ENCODE peak calls at places on chromosomes 2 and 18, in nine cellular contexts. One of them, this sample, is unnamed.

GRCh38 chr18:23560186-23560585 is 26.1 kb downstream of the NPC1 start:
- DNase-seq in sigmoid colon: no peak
- DNase-seq in testis: no peak
- DNase-seq in progenitor cell of endocrine pancreas: no peak
- DNase-seq in right lobe of liver: no peak
- DNase-seq in WERI-Rb-1: no peak
- DNase-seq in CD14-positive monocyte: no peak
- DNase-seq in mammary epithelial cell: no peak
- DNase-seq in Caco-2: no peak
- DNase-seq in this sample: no peak

GRCh38 chr18:38933322-38933721 is 1367.7 kb upstream of the CELF4 start:
- DNase-seq in sigmoid colon: no peak
- DNase-seq in testis: no peak
- DNase-seq in progenitor cell of endocrine pancreas: no peak
- DNase-seq in right lobe of liver: no peak
- DNase-seq in WERI-Rb-1: no peak
- DNase-seq in CD14-positive monocyte: no peak
- DNase-seq in mammary epithelial cell: peak; percentile 19
- DNase-seq in Caco-2: no peak
- DNase-seq in this sample: no peak

GRCh38 chr2:48126180-48126579 is 219.9 kb upstream of the FBXO11 start:
- DNase-seq in sigmoid colon: peak; percentile 74
- DNase-seq in testis: no peak
- DNase-seq in progenitor cell of endocrine pancreas: no peak
- DNase-seq in right lobe of liver: no peak
- DNase-seq in WERI-Rb-1: no peak
- DNase-seq in CD14-positive monocyte: no peak
- DNase-seq in mammary epithelial cell: no peak
- DNase-seq in Caco-2: no peak
- DNase-seq in this sample: no peak

GRCh38 chr2:62489162-62489561 is 16.8 kb downstream of the TMEM17 start:
- DNase-seq in sigmoid colon: no peak
- DNase-seq in testis: no peak
- DNase-seq in progenitor cell of endocrine pancreas: no peak
- DNase-seq in right lobe of liver: no peak
- DNase-seq in WERI-Rb-1: no peak
- DNase-seq in CD14-positive monocyte: no peak
- DNase-seq in mammary epithelial cell: no peak
- DNase-seq in Caco-2: no peak
- DNase-seq in this sample: no peak

GRCh38 chr2:86632672-86633071 is 9.0 kb upstream of the RNF103 start:
- DNase-seq in sigmoid colon: no peak
- DNase-seq in testis: no peak
- DNase-seq in progenitor cell of endocrine pancreas: no peak
- DNase-seq in right lobe of liver: no peak
- DNase-seq in WERI-Rb-1: no peak
- DNase-seq in CD14-positive monocyte: no peak
- DNase-seq in mammary epithelial cell: no peak
- DNase-seq in Caco-2: no peak
- DNase-seq in this sample: no peak

GRCh38 chr2:101193038-101193437 is 41.9 kb upstream of the TBC1D8 start:
- DNase-seq in sigmoid colon: no peak
- DNase-seq in testis: no peak
- DNase-seq in progenitor cell of endocrine pancreas: no peak
- DNase-seq in right lobe of liver: no peak
- DNase-seq in WERI-Rb-1: no peak
- DNase-seq in CD14-positive monocyte: no peak
- DNase-seq in mammary epithelial cell: no peak
- DNase-seq in Caco-2: no peak
- DNase-seq in this sample: no peak

GRCh38 chr2:2698182-2699116 is 367.4 kb upstream of the MYT1L start:
- DNase-seq in sigmoid colon: no peak
- DNase-seq in testis: no peak
- DNase-seq in progenitor cell of endocrine pancreas: no peak
- DNase-seq in right lobe of liver: no peak
- DNase-seq in WERI-Rb-1: peak; percentile 69
- DNase-seq in CD14-positive monocyte: no peak
- DNase-seq in mammary epithelial cell: no peak
- DNase-seq in Caco-2: no peak
- DNase-seq in this sample: no peak

GRCh38 chr2:16972276-16972675 is 306.6 kb upstream of the CYRIA start:
- DNase-seq in sigmoid colon: no peak
- DNase-seq in testis: no peak
- DNase-seq in progenitor cell of endocrine pancreas: no peak
- DNase-seq in right lobe of liver: no peak
- DNase-seq in WERI-Rb-1: no peak
- DNase-seq in CD14-positive monocyte: no peak
- DNase-seq in mammary epithelial cell: no peak
- DNase-seq in Caco-2: no peak
- DNase-seq in this sample: no peak

GRCh38 chr2:98750593-98751282 is 19.8 kb upstream of the MGAT4A start:
- DNase-seq in sigmoid colon: no peak
- DNase-seq in testis: no peak
- DNase-seq in progenitor cell of endocrine pancreas: no peak
- DNase-seq in right lobe of liver: no peak
- DNase-seq in WERI-Rb-1: no peak
- DNase-seq in CD14-positive monocyte: no peak
- DNase-seq in mammary epithelial cell: no peak
- DNase-seq in Caco-2: no peak
- DNase-seq in this sample: no peak

GRCh38 chr18:9081940-9082339 is 20.6 kb upstream of the NDUFV2 start:
- DNase-seq in sigmoid colon: no peak
- DNase-seq in testis: no peak
- DNase-seq in progenitor cell of endocrine pancreas: no peak
- DNase-seq in right lobe of liver: no peak
- DNase-seq in WERI-Rb-1: no peak
- DNase-seq in CD14-positive monocyte: no peak
- DNase-seq in mammary epithelial cell: no peak
- DNase-seq in Caco-2: no peak
- DNase-seq in this sample: no peak

GRCh38 chr2:8028981-8029380 is 652.9 kb upstream of the ID2 start:
- DNase-seq in sigmoid colon: no peak
- DNase-seq in testis: no peak
- DNase-seq in progenitor cell of endocrine pancreas: no peak
- DNase-seq in right lobe of liver: no peak
- DNase-seq in WERI-Rb-1: peak; percentile 80
- DNase-seq in CD14-positive monocyte: no peak
- DNase-seq in mammary epithelial cell: no peak
- DNase-seq in Caco-2: no peak
- DNase-seq in this sample: no peak

DNA sequence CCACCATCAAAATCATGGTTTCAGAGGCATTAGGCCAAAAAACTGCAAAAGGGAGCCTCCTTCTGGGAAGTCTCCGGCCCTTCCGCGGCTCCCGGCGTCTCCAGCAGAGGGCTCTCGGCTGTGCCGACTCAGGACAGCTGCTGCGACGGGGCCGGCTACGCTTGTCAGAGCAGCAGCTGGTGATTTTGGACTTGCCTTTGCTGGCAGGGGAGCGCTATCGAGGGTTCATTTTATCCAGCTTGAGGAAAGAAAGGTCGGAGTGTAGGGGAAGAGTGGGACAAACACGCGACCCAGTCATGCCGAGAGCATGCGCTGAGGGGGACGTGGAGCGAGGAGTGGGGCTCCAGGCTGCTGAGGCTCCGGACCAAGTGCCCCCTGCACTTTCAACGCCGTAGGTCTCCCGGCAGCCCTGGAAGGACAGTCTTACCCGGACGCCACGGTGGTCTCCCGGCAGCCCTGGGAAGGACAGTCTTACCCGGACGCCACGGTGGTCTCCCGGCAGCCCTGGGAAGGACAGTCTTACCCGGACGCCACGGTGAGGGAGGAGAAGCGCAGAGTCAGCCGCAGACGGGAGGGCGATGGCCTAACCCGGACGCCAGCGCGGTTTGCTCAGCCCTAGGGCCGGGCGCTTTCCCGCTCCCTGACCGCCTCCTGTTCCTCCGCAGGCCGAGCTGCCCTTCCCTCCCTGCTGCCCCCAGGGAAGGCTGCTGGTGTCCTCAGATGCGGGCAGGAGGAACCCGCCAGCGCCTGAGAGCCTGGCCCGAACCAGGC is 21.7 kb downstream of the DDX18 start:
- DNase-seq in sigmoid colon: peak; percentile 91
- DNase-seq in testis: peak; percentile 90
- DNase-seq in progenitor cell of endocrine pancreas: peak; percentile 69
- DNase-seq in right lobe of liver: peak; percentile 87
- DNase-seq in WERI-Rb-1: peak; percentile 83
- DNase-seq in CD14-positive monocyte: peak; percentile 69
- DNase-seq in mammary epithelial cell: peak; percentile 39
- DNase-seq in Caco-2: no peak
- DNase-seq in this sample: no peak
- TF ChIP-seq CTCF in sigmoid colon: peak; percentile 61
- TF ChIP-seq CTCF in testis: peak; percentile 49
- TF ChIP-seq CTCF in progenitor cell of endocrine pancreas: peak; percentile 84
- TF ChIP-seq CTCF in right lobe of liver: peak; percentile 74
- TF ChIP-seq CTCF in WERI-Rb-1: peak; percentile 90
- TF ChIP-seq CTCF in CD14-positive monocyte: peak; percentile 70
- TF ChIP-seq CTCF in mammary epithelial cell: peak; percentile 93
- TF ChIP-seq CTCF in Caco-2: peak; percentile 23
- TF ChIP-seq CTCF in this sample: peak; percentile 87

GRCh38 chr18:62925031-62925688 is 209.8 kb downstream of the PHLPP1 start:
- DNase-seq in sigmoid colon: no peak
- DNase-seq in testis: no peak
- DNase-seq in progenitor cell of endocrine pancreas: no peak
- DNase-seq in right lobe of liver: no peak
- DNase-seq in WERI-Rb-1: no peak
- DNase-seq in CD14-positive monocyte: no peak
- DNase-seq in mammary epithelial cell: peak; percentile 53
- DNase-seq in Caco-2: no peak
- DNase-seq in this sample: no peak

GRCh38 chr18:62933261-62933887 is 218.0 kb downstream of the PHLPP1 start:
- DNase-seq in sigmoid colon: no peak
- DNase-seq in testis: no peak
- DNase-seq in progenitor cell of endocrine pancreas: no peak
- DNase-seq in right lobe of liver: no peak
- DNase-seq in WERI-Rb-1: no peak
- DNase-seq in CD14-positive monocyte: no peak
- DNase-seq in mammary epithelial cell: no peak
- DNase-seq in Caco-2: no peak
- DNase-seq in this sample: no peak

DNA sequence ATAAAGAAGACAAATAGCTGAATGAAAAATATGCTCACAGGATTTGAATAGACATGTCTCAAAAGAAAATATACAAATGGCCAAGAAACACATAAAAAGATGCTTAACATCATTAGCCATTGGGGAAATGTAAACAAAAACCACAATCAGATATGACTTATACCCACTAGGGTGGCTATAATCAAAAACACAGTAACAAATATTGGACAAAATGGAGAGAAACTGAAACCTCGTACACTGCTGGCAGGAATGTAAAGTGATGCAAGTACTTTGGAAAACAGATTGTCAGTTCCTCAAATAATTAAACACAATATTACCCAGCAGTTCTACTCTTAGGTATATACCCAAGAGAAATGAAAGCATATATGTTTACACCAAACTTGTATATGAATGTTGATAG is 213.0 kb downstream of the PHLPP1 start:
- DNase-seq in sigmoid colon: no peak
- DNase-seq in testis: no peak
- DNase-seq in progenitor cell of endocrine pancreas: no peak
- DNase-seq in right lobe of liver: no peak
- DNase-seq in WERI-Rb-1: no peak
- DNase-seq in CD14-positive monocyte: no peak
- DNase-seq in mammary epithelial cell: no peak
- DNase-seq in Caco-2: no peak
- DNase-seq in this sample: no peak
- TF ChIP-seq CTCF in sigmoid colon: no peak
- TF ChIP-seq CTCF in testis: no peak
- TF ChIP-seq CTCF in progenitor cell of endocrine pancreas: no peak
- TF ChIP-seq CTCF in right lobe of liver: peak; percentile 7
- TF ChIP-seq CTCF in WERI-Rb-1: no peak
- TF ChIP-seq CTCF in CD14-positive monocyte: no peak
- TF ChIP-seq CTCF in mammary epithelial cell: no peak
- TF ChIP-seq CTCF in Caco-2: no peak
- TF ChIP-seq CTCF in this sample: no peak

DNA sequence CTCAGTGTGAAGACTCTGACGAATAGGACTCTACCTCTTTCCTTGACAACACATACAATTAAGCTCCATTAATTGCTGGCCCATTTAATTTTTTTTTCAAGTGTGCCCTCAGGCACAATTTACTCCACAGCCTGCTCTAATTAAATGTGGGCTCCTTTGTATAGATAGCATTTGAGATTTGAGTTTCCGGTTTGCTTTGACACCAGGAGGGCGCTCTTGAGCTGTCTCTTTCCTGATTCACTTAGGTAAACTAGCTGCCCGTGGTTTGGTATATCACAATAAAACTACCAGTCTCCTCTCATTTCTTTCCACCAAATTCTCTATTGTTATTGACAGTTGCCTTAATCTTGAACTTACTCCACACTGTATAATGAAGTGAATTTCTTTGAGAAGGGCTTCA is 666.0 kb downstream of the DSC3 start:
- DNase-seq in sigmoid colon: no peak
- DNase-seq in testis: no peak
- DNase-seq in progenitor cell of endocrine pancreas: no peak
- DNase-seq in right lobe of liver: no peak
- DNase-seq in WERI-Rb-1: peak; percentile 41
- DNase-seq in CD14-positive monocyte: no peak
- DNase-seq in mammary epithelial cell: no peak
- DNase-seq in Caco-2: no peak
- DNase-seq in this sample: no peak
- TF ChIP-seq CTCF in sigmoid colon: no peak
- TF ChIP-seq CTCF in testis: no peak
- TF ChIP-seq CTCF in progenitor cell of endocrine pancreas: no peak
- TF ChIP-seq CTCF in right lobe of liver: no peak
- TF ChIP-seq CTCF in WERI-Rb-1: peak; percentile 52
- TF ChIP-seq CTCF in CD14-positive monocyte: no peak
- TF ChIP-seq CTCF in mammary epithelial cell: peak; percentile 45
- TF ChIP-seq CTCF in Caco-2: no peak
- TF ChIP-seq CTCF in this sample: no peak

GRCh38 chr18:1648715-1649114 is 744.0 kb downstream of the ADCYAP1 start:
- DNase-seq in sigmoid colon: no peak
- DNase-seq in testis: no peak
- DNase-seq in progenitor cell of endocrine pancreas: no peak
- DNase-seq in right lobe of liver: no peak
- DNase-seq in WERI-Rb-1: no peak
- DNase-seq in CD14-positive monocyte: no peak
- DNase-seq in mammary epithelial cell: no peak
- DNase-seq in Caco-2: no peak
- DNase-seq in this sample: no peak

GRCh38 chr18:1657888-1658287 is 753.2 kb downstream of the ADCYAP1 start:
- DNase-seq in sigmoid colon: no peak
- DNase-seq in testis: no peak
- DNase-seq in progenitor cell of endocrine pancreas: no peak
- DNase-seq in right lobe of liver: no peak
- DNase-seq in WERI-Rb-1: no peak
- DNase-seq in CD14-positive monocyte: no peak
- DNase-seq in mammary epithelial cell: no peak
- DNase-seq in Caco-2: no peak
- DNase-seq in this sample: no peak

GRCh38 chr18:1659190-1659589 is 754.5 kb downstream of the ADCYAP1 start:
- DNase-seq in sigmoid colon: no peak
- DNase-seq in testis: no peak
- DNase-seq in progenitor cell of endocrine pancreas: no peak
- DNase-seq in right lobe of liver: no peak
- DNase-seq in WERI-Rb-1: no peak
- DNase-seq in CD14-positive monocyte: no peak
- DNase-seq in mammary epithelial cell: no peak
- DNase-seq in Caco-2: no peak
- DNase-seq in this sample: no peak

DNA sequence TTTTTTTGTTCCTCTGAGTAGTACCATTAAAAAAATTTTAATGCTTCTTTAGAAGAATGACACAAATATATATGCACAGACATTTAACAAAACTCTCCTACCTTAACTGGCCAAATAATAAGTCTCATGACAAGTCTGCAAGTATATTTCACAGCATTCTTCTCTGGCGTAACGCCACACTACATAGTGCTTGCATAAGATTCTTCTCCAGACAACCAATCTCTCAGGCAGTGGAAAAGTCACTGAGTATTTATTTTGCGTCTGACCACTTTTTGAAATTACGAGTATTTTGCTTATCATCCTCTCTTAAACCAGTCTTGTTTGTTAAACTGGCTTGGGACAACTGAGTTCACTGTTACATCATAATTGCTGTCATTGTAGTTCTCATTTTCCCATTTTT is 749.2 kb downstream of the ADCYAP1 start:
- DNase-seq in sigmoid colon: no peak
- DNase-seq in testis: no peak
- DNase-seq in progenitor cell of endocrine pancreas: no peak
- DNase-seq in right lobe of liver: no peak
- DNase-seq in WERI-Rb-1: no peak
- DNase-seq in CD14-positive monocyte: no peak
- DNase-seq in mammary epithelial cell: no peak
- DNase-seq in Caco-2: no peak
- DNase-seq in this sample: no peak
- TF ChIP-seq CTCF in sigmoid colon: no peak
- TF ChIP-seq CTCF in testis: no peak
- TF ChIP-seq CTCF in progenitor cell of endocrine pancreas: no peak
- TF ChIP-seq CTCF in right lobe of liver: no peak
- TF ChIP-seq CTCF in WERI-Rb-1: no peak
- TF ChIP-seq CTCF in CD14-positive monocyte: no peak
- TF ChIP-seq CTCF in mammary epithelial cell: no peak
- TF ChIP-seq CTCF in Caco-2: no peak
- TF ChIP-seq CTCF in this sample: no peak

This sample was measured in chondrocyte.